ENCODE peak calls at places on chromosome 18, in five cellular contexts. One of them, this sample, is unnamed.

GRCh38 chr18:43265465-43265864 is 11.8 kb downstream of the SYT4 start:
- DNase-seq in thyroid gland: no peak
- DNase-seq in small intestine: no peak
- DNase-seq in A549: no peak
- DNase-seq in SJSA1: no peak
- DNase-seq in this sample: no peak

GRCh38 chr18:60266558-60266957 is 106.0 kb downstream of the MC4R start:
- DNase-seq in A549: no peak
- DNase-seq in SJSA1: no peak
- DNase-seq in small intestine: no peak
- DNase-seq in thyroid gland: no peak
- DNase-seq in this sample: no peak

GRCh38 chr18:12637901-12638633 is 19.8 kb downstream of the SPIRE1 start:
- DNase-seq in A549: no peak
- DNase-seq in thyroid gland: no peak
- DNase-seq in SJSA1: no peak
- DNase-seq in small intestine: no peak
- DNase-seq in this sample: no peak

GRCh38 chr18:44968336-44968735 is 287.6 kb downstream of the SETBP1 start:
- DNase-seq in SJSA1: no peak
- DNase-seq in thyroid gland: peak; percentile 15
- DNase-seq in A549: no peak
- DNase-seq in small intestine: no peak
- DNase-seq in this sample: no peak

GRCh38 chr18:11309172-11309571 is 159.8 kb upstream of the PIEZO2 start:
- DNase-seq in A549: no peak
- DNase-seq in thyroid gland: no peak
- DNase-seq in small intestine: no peak
- DNase-seq in SJSA1: no peak
- DNase-seq in this sample: no peak

GRCh38 chr18:5421981-5422380 is 121.8 kb downstream of the EPB41L3 start:
- DNase-seq in SJSA1: no peak
- DNase-seq in thyroid gland: no peak
- DNase-seq in small intestine: no peak
- DNase-seq in A549: no peak
- DNase-seq in this sample: no peak

GRCh38 chr18:48662021-48662661 is 123.3 kb downstream of the CTIF start:
- DNase-seq in SJSA1: no peak
- DNase-seq in small intestine: peak; percentile 12
- DNase-seq in thyroid gland: peak; percentile 52
- DNase-seq in A549: peak; percentile 21
- DNase-seq in this sample: peak; percentile 13

GRCh38 chr18:3213231-3214059 is 6.3 kb downstream of the MYOM1 start:
- DNase-seq in A549: no peak
- DNase-seq in small intestine: peak; percentile 36
- DNase-seq in thyroid gland: no peak
- DNase-seq in SJSA1: no peak
- DNase-seq in this sample: no peak

GRCh38 chr18:70195852-70196434 is 9.5 kb downstream of the RTTN start:
- DNase-seq in small intestine: peak; percentile 49
- DNase-seq in SJSA1: no peak
- DNase-seq in thyroid gland: no peak
- DNase-seq in A549: peak; percentile 10
- DNase-seq in this sample: no peak

GRCh38 chr18:68439672-68440071 is 275.2 kb downstream of the TMX3 start:
- DNase-seq in small intestine: no peak
- DNase-seq in A549: no peak
- DNase-seq in SJSA1: no peak
- DNase-seq in thyroid gland: no peak
- DNase-seq in this sample: no peak

GRCh38 chr18:68441241-68441640 is 273.7 kb downstream of the TMX3 start:
- DNase-seq in SJSA1: no peak
- DNase-seq in thyroid gland: no peak
- DNase-seq in small intestine: no peak
- DNase-seq in A549: no peak
- DNase-seq in this sample: no peak

GRCh38 chr18:68438536-68438935 is 276.4 kb downstream of the TMX3 start:
- DNase-seq in SJSA1: no peak
- DNase-seq in A549: no peak
- DNase-seq in thyroid gland: no peak
- DNase-seq in small intestine: no peak
- DNase-seq in this sample: peak; percentile 32

GRCh38 chr18:68438983-68439382 is 275.9 kb downstream of the TMX3 start:
- DNase-seq in A549: no peak
- DNase-seq in small intestine: no peak
- DNase-seq in thyroid gland: no peak
- DNase-seq in SJSA1: no peak
- DNase-seq in this sample: no peak

GRCh38 chr18:68440433-68440832 is 274.5 kb downstream of the TMX3 start:
- DNase-seq in small intestine: no peak
- DNase-seq in SJSA1: no peak
- DNase-seq in A549: no peak
- DNase-seq in thyroid gland: no peak
- DNase-seq in this sample: no peak
- H3K4me1 ChIP-seq in small intestine: no peaks in the 10 kb centered on the region
- H3K4me1 ChIP-seq in SJSA1: no peaks in the 10 kb centered on the region
- H3K4me1 ChIP-seq in A549: no peaks in the 10 kb centered on the region
- H3K4me1 ChIP-seq in thyroid gland: no peaks in the 10 kb centered on the region
- H3K4me1 ChIP-seq in this sample: peaks cover 10% of the 10 kb centered on the region

GRCh38 chr18:65942854-65943253 is 192.0 kb downstream of the CDH7 start:
- DNase-seq in thyroid gland: no peak
- DNase-seq in A549: no peak
- DNase-seq in SJSA1: no peak
- DNase-seq in small intestine: no peak
- DNase-seq in this sample: no peak
- H3K4me1 ChIP-seq in thyroid gland: no peaks in the 10 kb centered on the region
- H3K4me1 ChIP-seq in A549: no peaks in the 10 kb centered on the region
- H3K4me1 ChIP-seq in SJSA1: no peaks in the 10 kb centered on the region
- H3K4me1 ChIP-seq in small intestine: no peaks in the 10 kb centered on the region
- H3K4me1 ChIP-seq in this sample: no peaks in the 10 kb centered on the region

DNA sequence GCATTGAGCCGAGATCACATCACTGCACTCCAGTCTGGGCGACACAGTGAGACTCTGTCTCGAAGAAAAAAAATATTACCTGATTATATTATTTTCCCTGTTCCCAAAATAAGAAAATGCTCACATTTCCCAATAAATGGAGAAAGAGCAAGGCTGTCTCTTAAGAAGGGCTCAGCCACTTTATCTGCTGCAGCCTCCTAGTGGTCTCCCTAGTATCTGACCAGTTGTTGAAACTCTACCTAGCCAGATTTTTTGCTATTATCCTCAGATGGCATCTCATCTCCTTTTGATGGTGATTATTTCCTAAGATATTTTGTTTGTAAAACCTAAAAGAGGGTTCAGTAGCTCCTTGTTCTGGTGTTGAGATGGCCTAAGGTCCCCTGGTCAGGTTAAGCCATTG is 114.3 kb downstream of the TPGS2 start:
- DNase-seq in SJSA1: no peak
- DNase-seq in A549: no peak
- DNase-seq in small intestine: no peak
- DNase-seq in thyroid gland: no peak
- DNase-seq in this sample: no peak
- H3K4me1 ChIP-seq in SJSA1: no peaks in the 10 kb centered on the region
- H3K4me1 ChIP-seq in A549: peaks cover 3% of the 10 kb centered on the region
- H3K4me1 ChIP-seq in small intestine: no peaks in the 10 kb centered on the region
- H3K4me1 ChIP-seq in thyroid gland: no peaks in the 10 kb centered on the region
- H3K4me1 ChIP-seq in this sample: no peaks in the 10 kb centered on the region

GRCh38 chr18:63422862-63423304 is 607 bp upstream of the VPS4B start:
- DNase-seq in SJSA1: no peak
- DNase-seq in A549: peak; percentile 3
- DNase-seq in small intestine: no peak
- DNase-seq in thyroid gland: no peak
- DNase-seq in this sample: no peak

GRCh38 chr18:63427566-63427965 is 5.3 kb upstream of the VPS4B start:
- DNase-seq in thyroid gland: no peak
- DNase-seq in SJSA1: no peak
- DNase-seq in A549: no peak
- DNase-seq in small intestine: peak; percentile 39
- DNase-seq in this sample: no peak

GRCh38 chr18:63421514-63421913 is 762 bp downstream of the VPS4B start:
- DNase-seq in thyroid gland: no peak
- DNase-seq in SJSA1: no peak
- DNase-seq in small intestine: no peak
- DNase-seq in A549: no peak
- DNase-seq in this sample: no peak

DNA sequence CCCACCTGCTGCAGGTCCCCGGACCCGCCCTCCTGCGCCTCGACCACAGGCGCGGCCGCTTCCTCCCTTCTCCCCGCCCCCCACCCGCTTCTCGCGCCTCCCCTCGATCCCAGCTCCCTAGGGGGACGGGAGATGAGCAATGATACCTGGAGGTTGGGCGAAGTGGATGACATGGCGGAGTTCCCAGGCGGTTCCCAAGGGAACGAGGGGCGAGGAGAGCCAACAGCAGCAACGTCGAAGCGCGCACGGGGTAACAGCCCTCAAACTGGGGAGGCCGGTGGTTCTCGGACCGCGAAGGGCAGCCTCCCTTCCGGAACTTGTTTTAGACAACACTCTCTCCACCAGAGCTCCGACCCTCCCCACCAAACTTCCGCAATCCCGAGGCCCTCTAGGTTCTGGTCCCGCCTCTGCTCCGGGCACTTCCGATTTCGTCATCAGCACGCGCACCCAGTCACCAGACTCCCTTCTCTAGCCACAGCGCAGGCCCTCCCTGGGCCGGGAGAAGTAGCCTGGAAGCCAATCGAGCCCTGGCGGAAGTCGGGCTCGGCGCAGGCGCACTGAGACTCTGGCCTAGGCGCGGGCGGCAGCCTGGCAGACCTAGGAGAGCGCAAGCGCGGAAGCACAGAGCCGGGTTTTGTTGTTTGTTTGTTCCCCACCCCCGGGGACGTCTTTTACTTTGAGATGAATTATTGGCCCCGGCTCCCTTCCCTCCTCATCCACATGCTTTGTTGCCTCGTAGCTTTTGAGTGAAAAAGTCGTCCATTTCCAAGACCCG is at the start of gene VPS4B:
- DNase-seq in thyroid gland: peak; percentile 99
- DNase-seq in A549: peak; percentile 81
- DNase-seq in small intestine: peak; percentile 100
- DNase-seq in SJSA1: peak; percentile 99
- DNase-seq in this sample: peak; percentile 94
- H3K4me1 ChIP-seq in thyroid gland: peaks cover 7% of the 10 kb centered on the region
- H3K4me1 ChIP-seq in A549: peaks cover 9% of the 10 kb centered on the region
- H3K4me1 ChIP-seq in small intestine: no peaks in the 10 kb centered on the region
- H3K4me1 ChIP-seq in SJSA1: peaks cover 11% of the 10 kb centered on the region
- H3K4me1 ChIP-seq in this sample: no peaks in the 10 kb centered on the region

This sample was measured in Caco-2.